ENCODE peak calls at places on chromosomes 11 and 22, in eight cellular contexts. Z is tibial nerve; T is foreskin keratinocyte; C is activated CD8-positive, alpha-beta T cell treated with anti-CD3 and anti-CD28 coated beads for 36 hours; B is nephron progenitor cell; W is CD14-positive monocyte; E is heart right ventricle; V is K562. U is an unnamed sample.

GRCh38 chr22:10961043-10961860 is 4566.7 kb upstream of the OR11H1 start:
- DNase-seq in Z (no peak), T (no peak), C (no peak), B (no peak), W (no peak), E (no peak), V (no peak), U (no peak)

GRCh38 chr11:88704505-88704904 is 361.3 kb downstream of the GRM5 start:
- DNase-seq in Z (no peak), T (no peak), C (no peak), B (peak), W (no peak), E (no peak), V (no peak), U (no peak)

GRCh38 chr11:58880166-58880565 is 35.7 kb upstream of the GLYATL2 start:
- DNase-seq in Z (no peak), T (no peak), C (no peak), B (no peak), W (no peak), E (no peak), V (no peak), U (no peak)

GRCh38 chr11:19867064-19867463 is 154.4 kb downstream of the NAV2 start:
- DNase-seq in Z (no peak), T (no peak), C (no peak), B (no peak), W (no peak), E (no peak), V (no peak), U (no peak)

GRCh38 chr11:71495286-71496090 is 31.6 kb upstream of the KRTAP5-7 start:
- DNase-seq in Z (no peak), T (no peak), C (no peak), B (no peak), W (no peak), E (no peak), V (no peak), U (no peak)

GRCh38 chr11:74730601-74731260 is 495 bp downstream of the CHRDL2 start:
- DNase-seq in Z (no peak), T (no peak), C (no peak), B (peak), W (no peak), E (no peak), V (no peak), U (no peak)

GRCh38 chr22:19799322-19800190 is 39.0 kb downstream of the TBX1 start:
- DNase-seq in Z (peak), T (no peak), C (no peak), B (peak), W (no peak), E (peak), V (no peak), U (no peak)

GRCh38 chr11:85828640-85828978 is 17.7 kb upstream of the SYTL2 start:
- DNase-seq in Z (no peak), T (no peak), C (no peak), B (no peak), W (no peak), E (no peak), V (no peak), U (no peak)

GRCh38 chr11:133134561-133135173 is 397.6 kb downstream of the OPCML start:
- DNase-seq in Z (no peak), T (no peak), C (peak), B (peak), W (no peak), E (peak), V (peak), U (peak)

GRCh38 chr11:86244522-86245368 is at the start of gene EED:
- DNase-seq in Z (peak), T (peak), C (peak), B (peak), W (peak), E (peak), V (peak), U (peak)

GRCh38 chr11:82085493-82085892 is 648.2 kb downstream of the FAM181B start:
- DNase-seq in Z (no peak), T (no peak), C (no peak), B (no peak), W (no peak), E (no peak), V (no peak), U (no peak)

GRCh38 chr11:96341237-96342130 is 1.5 kb downstream of the MAML2 start:
- DNase-seq in Z (no peak), T (no peak), C (peak), B (no peak), W (peak), E (peak), V (peak), U (peak)

GRCh38 chr11:75562836-75563484 is 907 bp downstream of the SERPINH1 start:
- DNase-seq in Z (no peak), T (no peak), C (no peak), B (peak), W (no peak), E (peak), V (peak), U (peak)

GRCh38 chr22:46752911-46753310 is 9.5 kb upstream of the TBC1D22A start:
- DNase-seq in Z (no peak), T (no peak), C (no peak), B (no peak), W (no peak), E (no peak), V (no peak), U (no peak)

GRCh38 chr11:33701831-33702230 is 1.2 kb upstream of the C11orf91 start:
- DNase-seq in Z (no peak), T (no peak), C (no peak), B (no peak), W (no peak), E (no peak), V (no peak), U (no peak)

GRCh38 chr11:115471367-115471766 is 32.8 kb downstream of the CADM1 start:
- DNase-seq in Z (no peak), T (no peak), C (no peak), B (no peak), W (no peak), E (no peak), V (no peak), U (no peak)

GRCh38 chr11:112320668-112321067 is 60.0 kb upstream of the PLET1 start:
- DNase-seq in Z (peak), T (peak), C (no peak), B (no peak), W (no peak), E (peak), V (peak), U (no peak)

GRCh38 chr22:30305906-30306628 is 16.8 kb upstream of the CASTOR1 start:
- DNase-seq in Z (no peak), T (no peak), C (peak), B (no peak), W (no peak), E (no peak), V (peak), U (no peak)

GRCh38 chr11:19164230-19164855 is 37.4 kb downstream of the CSRP3 start:
- DNase-seq in Z (no peak), T (no peak), C (no peak), B (no peak), W (no peak), E (no peak), V (no peak), U (no peak)

GRCh38 chr22:17954200-17954859 is 70.0 kb downstream of the MICAL3 start:
- DNase-seq in Z (no peak), T (no peak), C (no peak), B (no peak), W (no peak), E (no peak), V (no peak), U (no peak)

GRCh38 chr11:93485983-93486382 is 57.2 kb downstream of the SMCO4 start:
- DNase-seq in Z (no peak), T (no peak), C (no peak), B (no peak), W (no peak), E (no peak), V (no peak), U (no peak)

GRCh38 chr11:88508558-88508807 is 170.9 kb upstream of the CTSC start:
- DNase-seq in Z (no peak), T (no peak), C (no peak), B (no peak), W (no peak), E (no peak), V (no peak), U (peak)

GRCh38 chr11:3220101-3220500 is 1.5 kb upstream of the MRGPRG start:
- DNase-seq in Z (no peak), T (no peak), C (no peak), B (no peak), W (no peak), E (no peak), V (no peak), U (no peak)

GRCh38 chr11:97414801-97415200 is 1025.0 kb downstream of the JRKL start:
- DNase-seq in Z (no peak), T (no peak), C (no peak), B (no peak), W (no peak), E (no peak), V (no peak), U (no peak)

GRCh38 chr11:89421718-89422117 is 69.5 kb downstream of the NOX4 start:
- DNase-seq in Z (no peak), T (no peak), C (no peak), B (no peak), W (no peak), E (no peak), V (no peak), U (no peak)

GRCh38 chr11:12121504-12121903 is 11.1 kb downstream of the MICAL2 start:
- DNase-seq in Z (no peak), T (no peak), C (no peak), B (no peak), W (peak), E (no peak), V (no peak), U (no peak)
- TF ChIP-seq CTCF in Z (no peak), T (no peak), C (no peak), B (no peak), W (no peak), E (no peak), V (no peak), U (no peak)

GRCh38 chr11:124762624-124763155 is 600 bp upstream of the ESAM start:
- DNase-seq in Z (no peak), T (no peak), C (no peak), B (peak), W (no peak), E (peak), V (peak), U (peak)
- TF ChIP-seq CTCF in Z (no peak), T (no peak), C (no peak), B (no peak), W (no peak), E (no peak), V (peak), U (no peak)

GRCh38 chr11:110447897-110448522 is 18.3 kb downstream of the FDX1 start:
- DNase-seq in Z (no peak), T (no peak), C (no peak), B (no peak), W (no peak), E (no peak), V (no peak), U (no peak)
- TF ChIP-seq CTCF in Z (no peak), T (peak), C (no peak), B (peak), W (peak), E (peak), V (peak), U (peak)

GRCh38 chr11:76674517-76675400 is 4.2 kb upstream of the LRRC32 start:
- DNase-seq in Z (no peak), T (no peak), C (peak), B (no peak), W (no peak), E (no peak), V (no peak), U (no peak)
- TF ChIP-seq CTCF in Z (no peak), T (peak), C (no peak), B (no peak), W (no peak), E (no peak), V (peak), U (no peak)

GRCh38 chr11:43579919-43580276 is 100.6 kb upstream of the HSD17B12 start:
- DNase-seq in Z (no peak), T (no peak), C (no peak), B (no peak), W (no peak), E (no peak), V (no peak), U (no peak)
- TF ChIP-seq CTCF in Z (no peak), T (no peak), C (no peak), B (no peak), W (no peak), E (no peak), V (no peak), U (no peak)

DNA sequence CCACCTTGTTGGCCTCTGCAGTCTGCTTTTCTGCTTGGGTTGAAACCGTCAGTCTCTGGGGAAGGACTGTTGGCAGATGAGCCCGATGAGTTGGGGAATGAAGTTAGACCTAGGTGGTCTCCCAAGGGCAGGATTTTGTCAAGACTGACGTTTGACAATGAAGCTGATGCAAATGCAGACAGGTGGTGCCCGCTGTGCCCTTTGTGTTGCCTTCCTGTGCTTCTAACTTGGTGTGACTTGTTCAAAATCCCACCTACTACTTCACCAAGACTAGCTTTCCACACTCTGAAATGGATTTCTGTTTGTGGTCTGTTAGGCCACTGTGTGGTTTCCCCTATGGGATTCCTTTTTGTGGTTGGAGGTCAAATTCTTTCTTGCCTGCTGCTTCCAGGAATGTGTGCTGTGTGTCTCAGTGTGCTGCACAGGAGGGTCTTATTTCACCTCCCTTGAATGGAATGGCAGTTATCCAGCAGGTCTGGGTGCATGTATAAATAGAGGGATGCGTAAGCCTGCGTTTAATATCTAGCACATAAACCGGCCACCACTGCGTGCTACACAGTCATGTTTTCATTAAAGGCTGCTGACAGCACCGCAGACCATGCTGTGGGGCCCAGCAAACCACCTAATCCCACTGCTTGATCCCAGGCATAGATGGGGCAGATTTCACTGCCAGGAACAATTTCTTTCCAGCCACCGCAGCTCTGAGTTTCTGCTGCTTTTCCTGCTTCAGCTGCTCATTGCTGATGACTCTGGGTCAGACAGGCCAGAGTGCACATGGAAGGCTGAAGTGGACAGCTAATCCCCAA is 44.8 kb downstream of the ADAMTS8 start:
- DNase-seq in Z (no peak), T (no peak), C (no peak), B (peak), W (no peak), E (no peak), V (no peak), U (no peak)
- TF ChIP-seq CTCF in Z (no peak), T (no peak), C (no peak), B (no peak), W (no peak), E (no peak), V (no peak), U (no peak)

GRCh38 chr11:15920856-15921629 is 435.3 kb downstream of the SOX6 start:
- DNase-seq in Z (no peak), T (peak), C (no peak), B (no peak), W (peak), E (peak), V (no peak), U (no peak)

GRCh38 chr11:15913261-15913660 is 443.1 kb downstream of the SOX6 start:
- DNase-seq in Z (no peak), T (no peak), C (no peak), B (no peak), W (no peak), E (no peak), V (no peak), U (no peak)

GRCh38 chr11:15923169-15923568 is 433.2 kb downstream of the SOX6 start:
- DNase-seq in Z (no peak), T (no peak), C (no peak), B (no peak), W (no peak), E (no peak), V (peak), U (no peak)

GRCh38 chr11:15918674-15919073 is 437.7 kb downstream of the SOX6 start:
- DNase-seq in Z (no peak), T (no peak), C (no peak), B (no peak), W (no peak), E (no peak), V (no peak), U (no peak)

GRCh38 chr11:15918212-15918611 is 438.1 kb downstream of the SOX6 start:
- DNase-seq in Z (no peak), T (no peak), C (no peak), B (no peak), W (peak), E (no peak), V (no peak), U (no peak)
- TF ChIP-seq CTCF in Z (no peak), T (peak), C (no peak), B (no peak), W (no peak), E (no peak), V (no peak), U (no peak)

DNA sequence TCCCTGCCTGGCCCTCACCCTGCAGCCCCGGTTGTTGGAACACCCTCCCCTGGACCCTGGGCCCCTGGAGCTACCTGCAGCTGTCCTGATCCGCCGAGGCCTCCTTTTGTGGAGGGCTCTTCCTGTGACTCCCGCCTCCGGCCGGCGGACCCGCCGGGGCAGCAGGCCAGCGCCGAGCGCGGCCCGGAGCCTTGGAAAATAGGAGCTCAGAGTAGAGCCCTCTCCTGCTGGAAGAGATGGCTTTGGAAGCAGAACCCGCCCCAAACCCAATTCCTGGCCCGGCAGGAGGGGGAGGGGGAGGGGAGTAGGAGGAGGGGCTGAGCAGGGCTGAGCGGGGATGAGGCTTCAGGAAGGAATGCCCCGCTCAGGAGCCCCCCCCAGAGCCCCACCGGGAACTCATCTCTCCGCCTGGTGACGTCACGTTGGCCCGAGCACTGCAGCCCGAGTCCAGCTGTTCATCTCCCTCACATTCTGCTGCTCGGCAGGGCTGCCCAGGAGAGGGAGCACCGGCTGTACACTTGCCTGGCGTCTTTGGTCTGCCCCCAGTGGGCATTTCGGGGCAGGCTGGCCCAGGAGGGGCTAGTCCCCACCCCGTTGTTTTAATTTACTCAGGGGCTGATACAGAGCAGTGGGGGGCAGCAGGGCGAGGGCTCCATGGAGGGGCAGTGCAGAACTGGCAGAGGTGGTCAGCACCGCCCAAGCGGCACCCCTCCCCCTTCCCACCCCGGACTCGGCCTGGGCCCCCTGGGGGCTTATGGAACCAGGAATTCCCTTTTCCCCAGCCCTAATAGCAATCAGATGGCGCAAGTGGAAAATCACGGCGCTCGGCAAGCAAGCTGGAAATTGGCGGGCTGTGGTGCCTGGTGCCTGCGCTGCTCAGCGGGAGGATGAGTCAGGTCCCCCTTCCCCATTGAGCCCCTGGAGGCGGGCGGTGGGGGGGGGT is at the start of gene MRGPRF:
- DNase-seq in Z (peak), T (no peak), C (peak), B (peak), W (no peak), E (peak), V (no peak), U (peak)
- TF ChIP-seq CTCF in Z (peak), T (peak), C (no peak), B (peak), W (peak), E (peak), V (peak), U (peak)

GRCh38 chr11:66869471-66869870 is 12.6 kb downstream of the LRFN4 start:
- DNase-seq in Z (no peak), T (no peak), C (no peak), B (no peak), W (no peak), E (no peak), V (no peak), U (no peak)

GRCh38 chr11:66870131-66870530 is 13.3 kb downstream of the LRFN4 start:
- DNase-seq in Z (no peak), T (no peak), C (no peak), B (no peak), W (no peak), E (no peak), V (no peak), U (no peak)

GRCh38 chr11:66867425-66868040 is 10.7 kb downstream of the LRFN4 start:
- DNase-seq in Z (no peak), T (no peak), C (no peak), B (no peak), W (no peak), E (no peak), V (peak), U (no peak)

GRCh38 chr11:66868082-66868725 is 11.3 kb downstream of the LRFN4 start:
- DNase-seq in Z (no peak), T (no peak), C (no peak), B (no peak), W (no peak), E (no peak), V (no peak), U (no peak)

DNA sequence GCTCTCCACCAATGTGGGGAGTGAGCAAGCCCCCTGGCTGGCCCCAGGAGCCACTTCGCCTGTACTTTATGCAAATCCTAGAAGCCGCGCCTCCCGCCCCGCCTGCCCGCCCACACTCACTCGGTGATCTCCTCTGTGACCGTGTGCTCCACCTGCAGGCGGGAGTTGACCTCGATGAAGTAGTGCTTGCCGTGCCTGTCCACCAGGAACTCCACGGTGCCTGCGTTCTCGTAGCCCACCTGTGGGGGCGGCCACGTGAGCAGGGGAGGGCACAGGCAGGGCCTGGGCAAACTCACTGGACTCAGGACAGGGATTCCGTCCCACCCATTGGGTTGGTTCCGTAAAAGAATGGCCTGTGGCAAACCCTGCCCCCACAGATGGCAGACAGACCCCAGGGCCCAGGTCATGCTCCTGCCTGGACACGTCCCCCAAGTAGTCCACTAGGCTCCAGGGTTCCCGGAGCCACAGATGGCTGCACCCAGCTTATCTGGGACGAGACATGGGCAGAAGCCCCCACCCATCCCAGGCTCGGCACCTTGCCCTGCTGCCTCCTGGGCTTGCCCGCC is 11.9 kb downstream of the LRFN4 start:
- DNase-seq in Z (no peak), T (no peak), C (peak), B (peak), W (no peak), E (no peak), V (peak), U (peak)
- TF ChIP-seq CTCF in Z (no peak), T (peak), C (peak), B (peak), W (peak), E (no peak), V (peak), U (peak)

U was measured in endothelial cell.